ENCODE peak calls at places on chromosome 4, in eight cellular contexts. One of them, this sample, is unnamed.
A peak's percentile ranks its signal among the peaks of the same experiment; 100 is the strongest.

GRCh38 chr4:162661913-162662312 is 498.1 kb upstream of the FSTL5 start:
- DNase-seq in heart left ventricle: no peak
- DNase-seq in heart right ventricle: no peak
- DNase-seq in brain microvascular endothelial cell: no peak
- DNase-seq in AG10803: no peak
- DNase-seq in coronary artery: no peak
- DNase-seq in tibial artery: no peak
- DNase-seq in retinal pigment epithelial cell: no peak
- DNase-seq in this sample: no peak

GRCh38 chr4:175385797-175386196 is 426.3 kb downstream of the GPM6A start:
- DNase-seq in retinal pigment epithelial cell: no peak
- DNase-seq in tibial artery: no peak
- DNase-seq in heart left ventricle: no peak
- DNase-seq in heart right ventricle: no peak
- DNase-seq in coronary artery: no peak
- DNase-seq in AG10803: peak; percentile 3
- DNase-seq in brain microvascular endothelial cell: no peak
- DNase-seq in this sample: peak; percentile 16

GRCh38 chr4:74237425-74237966 is 70.8 kb upstream of the EPGN start:
- DNase-seq in brain microvascular endothelial cell: no peak
- DNase-seq in coronary artery: no peak
- DNase-seq in retinal pigment epithelial cell: no peak
- DNase-seq in heart left ventricle: no peak
- DNase-seq in tibial artery: no peak
- DNase-seq in heart right ventricle: no peak
- DNase-seq in AG10803: no peak
- DNase-seq in this sample: no peak

GRCh38 chr4:81052119-81053068 is 21.9 kb downstream of the BMP3 start:
- DNase-seq in heart right ventricle: peak; percentile 16
- DNase-seq in heart left ventricle: no peak
- DNase-seq in tibial artery: peak; percentile 40
- DNase-seq in AG10803: peak; percentile 50
- DNase-seq in retinal pigment epithelial cell: no peak
- DNase-seq in coronary artery: no peak
- DNase-seq in brain microvascular endothelial cell: peak; percentile 54
- DNase-seq in this sample: peak; percentile 69

GRCh38 chr4:47551682-47552081 is 66.6 kb downstream of the ATP10D start:
- DNase-seq in heart left ventricle: no peak
- DNase-seq in retinal pigment epithelial cell: no peak
- DNase-seq in brain microvascular endothelial cell: no peak
- DNase-seq in tibial artery: no peak
- DNase-seq in heart right ventricle: no peak
- DNase-seq in AG10803: no peak
- DNase-seq in coronary artery: no peak
- DNase-seq in this sample: no peak

GRCh38 chr4:73822389-73822788 is 14.1 kb upstream of the CXCL6 start:
- DNase-seq in retinal pigment epithelial cell: no peak
- DNase-seq in heart right ventricle: no peak
- DNase-seq in tibial artery: no peak
- DNase-seq in brain microvascular endothelial cell: no peak
- DNase-seq in AG10803: no peak
- DNase-seq in heart left ventricle: no peak
- DNase-seq in coronary artery: no peak
- DNase-seq in this sample: peak; percentile 89

GRCh38 chr4:166042510-166043055 is 169.5 kb downstream of the TLL1 start:
- DNase-seq in tibial artery: no peak
- DNase-seq in retinal pigment epithelial cell: peak; percentile 28
- DNase-seq in brain microvascular endothelial cell: no peak
- DNase-seq in AG10803: no peak
- DNase-seq in heart left ventricle: no peak
- DNase-seq in heart right ventricle: no peak
- DNase-seq in coronary artery: no peak
- DNase-seq in this sample: no peak

GRCh38 chr4:41322613-41323012 is 65.9 kb downstream of the UCHL1 start:
- DNase-seq in brain microvascular endothelial cell: no peak
- DNase-seq in tibial artery: no peak
- DNase-seq in heart right ventricle: no peak
- DNase-seq in AG10803: no peak
- DNase-seq in retinal pigment epithelial cell: no peak
- DNase-seq in coronary artery: no peak
- DNase-seq in heart left ventricle: no peak
- DNase-seq in this sample: no peak

GRCh38 chr4:14023036-14023435 is 395.5 kb upstream of the BOD1L1 start:
- DNase-seq in heart right ventricle: no peak
- DNase-seq in retinal pigment epithelial cell: no peak
- DNase-seq in coronary artery: no peak
- DNase-seq in tibial artery: no peak
- DNase-seq in heart left ventricle: no peak
- DNase-seq in AG10803: no peak
- DNase-seq in brain microvascular endothelial cell: peak; percentile 21
- DNase-seq in this sample: peak; percentile 45

GRCh38 chr4:6250235-6250983 is 19.2 kb upstream of the WFS1 start:
- DNase-seq in AG10803: peak; percentile 55
- DNase-seq in brain microvascular endothelial cell: peak; percentile 43
- DNase-seq in heart right ventricle: no peak
- DNase-seq in retinal pigment epithelial cell: no peak
- DNase-seq in tibial artery: no peak
- DNase-seq in heart left ventricle: peak; percentile 13
- DNase-seq in coronary artery: no peak
- DNase-seq in this sample: peak; percentile 78

GRCh38 chr4:11976726-11977263 is 548.1 kb upstream of the HS3ST1 start:
- DNase-seq in retinal pigment epithelial cell: no peak
- DNase-seq in coronary artery: no peak
- DNase-seq in tibial artery: no peak
- DNase-seq in heart left ventricle: no peak
- DNase-seq in brain microvascular endothelial cell: no peak
- DNase-seq in heart right ventricle: no peak
- DNase-seq in AG10803: no peak
- DNase-seq in this sample: no peak

GRCh38 chr4:167622481-167623240 is 388.4 kb upstream of the SPOCK3 start:
- DNase-seq in AG10803: peak; percentile 13
- DNase-seq in heart left ventricle: no peak
- DNase-seq in retinal pigment epithelial cell: peak; percentile 7
- DNase-seq in coronary artery: no peak
- DNase-seq in heart right ventricle: peak; percentile 27
- DNase-seq in brain microvascular endothelial cell: peak; percentile 46
- DNase-seq in tibial artery: no peak
- DNase-seq in this sample: peak; percentile 73

GRCh38 chr4:71472946-71473345 is 134.1 kb downstream of the SLC4A4 start:
- DNase-seq in heart right ventricle: no peak
- DNase-seq in AG10803: peak; percentile 88
- DNase-seq in tibial artery: no peak
- DNase-seq in retinal pigment epithelial cell: peak; percentile 54
- DNase-seq in heart left ventricle: no peak
- DNase-seq in brain microvascular endothelial cell: peak; percentile 65
- DNase-seq in coronary artery: no peak
- DNase-seq in this sample: peak; percentile 83

GRCh38 chr4:161002386-161002785 is 1161.4 kb downstream of the FSTL5 start:
- DNase-seq in coronary artery: no peak
- DNase-seq in retinal pigment epithelial cell: no peak
- DNase-seq in tibial artery: no peak
- DNase-seq in brain microvascular endothelial cell: no peak
- DNase-seq in AG10803: no peak
- DNase-seq in heart right ventricle: no peak
- DNase-seq in heart left ventricle: no peak
- DNase-seq in this sample: no peak

GRCh38 chr4:72553540-72553939 is 15.5 kb downstream of the ADAMTS3 start:
- DNase-seq in coronary artery: no peak
- DNase-seq in tibial artery: no peak
- DNase-seq in retinal pigment epithelial cell: no peak
- DNase-seq in AG10803: no peak
- DNase-seq in heart right ventricle: no peak
- DNase-seq in heart left ventricle: no peak
- DNase-seq in brain microvascular endothelial cell: no peak
- DNase-seq in this sample: peak; percentile 19

GRCh38 chr4:72557021-72557420 is 12.0 kb downstream of the ADAMTS3 start:
- DNase-seq in heart right ventricle: no peak
- DNase-seq in heart left ventricle: no peak
- DNase-seq in coronary artery: no peak
- DNase-seq in retinal pigment epithelial cell: no peak
- DNase-seq in tibial artery: no peak
- DNase-seq in brain microvascular endothelial cell: no peak
- DNase-seq in AG10803: no peak
- DNase-seq in this sample: peak; percentile 35

GRCh38 chr4:72552447-72552846 is 16.6 kb downstream of the ADAMTS3 start:
- DNase-seq in heart left ventricle: no peak
- DNase-seq in AG10803: no peak
- DNase-seq in retinal pigment epithelial cell: no peak
- DNase-seq in coronary artery: no peak
- DNase-seq in heart right ventricle: no peak
- DNase-seq in tibial artery: no peak
- DNase-seq in brain microvascular endothelial cell: no peak
- DNase-seq in this sample: no peak

GRCh38 chr4:72558655-72559054 is 10.4 kb downstream of the ADAMTS3 start:
- DNase-seq in heart left ventricle: no peak
- DNase-seq in brain microvascular endothelial cell: no peak
- DNase-seq in AG10803: no peak
- DNase-seq in coronary artery: no peak
- DNase-seq in heart right ventricle: no peak
- DNase-seq in tibial artery: no peak
- DNase-seq in retinal pigment epithelial cell: no peak
- DNase-seq in this sample: no peak

DNA sequence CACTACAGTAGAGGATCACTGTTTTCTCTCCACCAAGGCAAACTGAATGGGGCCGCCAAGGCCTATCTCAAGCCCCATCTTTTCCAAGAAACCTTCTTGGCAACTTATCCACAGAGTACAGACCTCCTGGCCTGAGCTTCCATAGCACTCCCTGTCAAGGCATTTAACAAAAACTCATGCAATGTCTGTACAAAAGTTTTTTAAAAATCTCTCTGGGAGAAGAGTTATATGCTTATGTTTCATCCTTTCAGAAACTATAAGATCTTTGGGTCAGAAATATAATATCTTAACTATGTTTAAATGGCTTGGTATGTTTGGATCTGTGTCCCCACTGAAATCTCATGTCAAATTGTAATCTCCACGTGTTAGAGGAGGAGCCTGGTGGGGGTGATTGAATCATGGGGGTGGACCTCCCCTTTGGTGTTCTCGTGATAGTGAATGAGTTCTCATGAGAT is 13.6 kb downstream of the ADAMTS3 start:
- DNase-seq in heart left ventricle: no peak
- DNase-seq in retinal pigment epithelial cell: no peak
- DNase-seq in heart right ventricle: no peak
- DNase-seq in tibial artery: no peak
- DNase-seq in AG10803: no peak
- DNase-seq in brain microvascular endothelial cell: no peak
- DNase-seq in coronary artery: no peak
- DNase-seq in this sample: no peak
- TF ChIP-seq CTCF in heart left ventricle: no peak
- TF ChIP-seq CTCF in retinal pigment epithelial cell: no peak
- TF ChIP-seq CTCF in heart right ventricle: no peak
- TF ChIP-seq CTCF in tibial artery: no peak
- TF ChIP-seq CTCF in AG10803: no peak
- TF ChIP-seq CTCF in brain microvascular endothelial cell: no peak
- TF ChIP-seq CTCF in coronary artery: no peak
- TF ChIP-seq CTCF in this sample: no peak

GRCh38 chr4:87416965-87417364 is 5.4 kb upstream of the NUDT9 start:
- DNase-seq in heart right ventricle: no peak
- DNase-seq in heart left ventricle: no peak
- DNase-seq in tibial artery: no peak
- DNase-seq in retinal pigment epithelial cell: no peak
- DNase-seq in AG10803: no peak
- DNase-seq in coronary artery: no peak
- DNase-seq in brain microvascular endothelial cell: no peak
- DNase-seq in this sample: no peak

GRCh38 chr4:87423313-87424031 is 1.1 kb downstream of the NUDT9 start:
- DNase-seq in brain microvascular endothelial cell: no peak
- DNase-seq in retinal pigment epithelial cell: peak; percentile 40
- DNase-seq in coronary artery: no peak
- DNase-seq in tibial artery: no peak
- DNase-seq in AG10803: no peak
- DNase-seq in heart right ventricle: no peak
- DNase-seq in heart left ventricle: no peak
- DNase-seq in this sample: peak; percentile 33

GRCh38 chr4:87422104-87423052 is at the start of gene NUDT9:
- DNase-seq in heart left ventricle: peak; percentile 96
- DNase-seq in AG10803: peak; percentile 97
- DNase-seq in brain microvascular endothelial cell: peak; percentile 98
- DNase-seq in heart right ventricle: peak; percentile 94
- DNase-seq in coronary artery: peak; percentile 94
- DNase-seq in retinal pigment epithelial cell: peak; percentile 81
- DNase-seq in tibial artery: peak; percentile 98
- DNase-seq in this sample: peak; percentile 97

GRCh38 chr4:87419578-87420249 is 2.7 kb upstream of the NUDT9 start:
- DNase-seq in heart left ventricle: no peak
- DNase-seq in brain microvascular endothelial cell: peak; percentile 52
- DNase-seq in AG10803: no peak
- DNase-seq in heart right ventricle: no peak
- DNase-seq in retinal pigment epithelial cell: no peak
- DNase-seq in tibial artery: no peak
- DNase-seq in coronary artery: no peak
- DNase-seq in this sample: peak; percentile 31

GRCh38 chr4:87420431-87420830 is 1.9 kb upstream of the NUDT9 start:
- DNase-seq in heart left ventricle: no peak
- DNase-seq in brain microvascular endothelial cell: no peak
- DNase-seq in AG10803: no peak
- DNase-seq in coronary artery: no peak
- DNase-seq in tibial artery: no peak
- DNase-seq in retinal pigment epithelial cell: no peak
- DNase-seq in heart right ventricle: no peak
- DNase-seq in this sample: no peak
- H3K4me3 ChIP-seq in heart left ventricle: no peak overlapping the region
- H3K4me3 ChIP-seq in brain microvascular endothelial cell: no peak overlapping the region
- H3K4me3 ChIP-seq in AG10803: no peak overlapping the region
- H3K4me3 ChIP-seq in coronary artery: no peak overlapping the region
- H3K4me3 ChIP-seq in tibial artery: no peak overlapping the region
- H3K4me3 ChIP-seq in retinal pigment epithelial cell: no peak overlapping the region
- H3K4me3 ChIP-seq in heart right ventricle: no peak overlapping the region
- H3K4me3 ChIP-seq in this sample: no peak overlapping the region

GRCh38 chr4:84917869-84918600 is 48.5 kb downstream of the WDFY3 start:
- DNase-seq in heart left ventricle: no peak
- DNase-seq in brain microvascular endothelial cell: no peak
- DNase-seq in tibial artery: no peak
- DNase-seq in coronary artery: no peak
- DNase-seq in retinal pigment epithelial cell: no peak
- DNase-seq in AG10803: no peak
- DNase-seq in heart right ventricle: no peak
- DNase-seq in this sample: peak; percentile 14
- TF ChIP-seq CTCF in heart left ventricle: no peak
- TF ChIP-seq CTCF in brain microvascular endothelial cell: no peak
- TF ChIP-seq CTCF in tibial artery: no peak
- TF ChIP-seq CTCF in coronary artery: no peak
- TF ChIP-seq CTCF in retinal pigment epithelial cell: no peak
- TF ChIP-seq CTCF in AG10803: no peak
- TF ChIP-seq CTCF in heart right ventricle: no peak
- TF ChIP-seq CTCF in this sample: no peak

DNA sequence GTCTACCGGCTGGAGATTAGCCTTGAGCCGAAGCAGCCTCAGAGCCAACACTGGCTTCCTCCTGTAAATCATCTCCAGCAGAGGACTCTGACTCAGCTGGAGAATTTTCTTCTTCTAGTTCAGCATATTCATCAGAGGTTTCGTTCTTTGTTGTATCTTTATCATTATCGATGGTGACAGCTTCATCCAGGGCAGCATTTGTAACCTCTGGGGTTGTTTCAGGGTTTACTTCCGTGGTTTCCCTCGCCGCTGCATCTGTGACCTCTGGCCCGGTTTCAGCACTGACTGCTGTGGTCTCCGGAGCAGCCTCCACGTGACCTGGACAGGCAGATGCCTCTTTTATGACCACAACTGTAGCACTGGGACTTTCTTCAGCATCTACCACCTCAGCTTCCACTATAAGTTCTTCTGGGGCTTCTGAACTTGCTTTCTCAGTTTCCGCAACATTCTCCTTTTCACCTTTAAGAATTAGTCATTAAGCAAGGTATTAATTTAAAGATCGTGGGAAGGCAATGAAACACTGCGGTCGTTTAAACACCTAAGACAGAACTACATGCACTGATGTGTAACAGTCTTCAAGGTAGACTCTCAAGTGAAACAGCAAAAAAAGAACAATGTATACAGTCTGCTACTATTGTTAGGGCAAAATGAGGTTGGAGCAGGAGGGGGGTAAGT is 13.3 kb downstream of the MGARP start:
- DNase-seq in brain microvascular endothelial cell: peak; percentile 68
- DNase-seq in tibial artery: peak; percentile 76
- DNase-seq in heart left ventricle: peak; percentile 87
- DNase-seq in AG10803: peak; percentile 70
- DNase-seq in heart right ventricle: peak; percentile 68
- DNase-seq in coronary artery: peak; percentile 75
- DNase-seq in retinal pigment epithelial cell: no peak
- DNase-seq in this sample: peak; percentile 59
- H3K4me3 ChIP-seq in brain microvascular endothelial cell: peak overlapping the region; percentile 43
- H3K4me3 ChIP-seq in tibial artery: peak overlapping the region; percentile 44
- H3K4me3 ChIP-seq in heart left ventricle: peak overlapping the region; percentile 41
- H3K4me3 ChIP-seq in AG10803: peak overlapping the region; percentile 56
- H3K4me3 ChIP-seq in heart right ventricle: peak overlapping the region; percentile 48
- H3K4me3 ChIP-seq in coronary artery: peak overlapping the region; percentile 58
- H3K4me3 ChIP-seq in retinal pigment epithelial cell: peak overlapping the region; percentile 48
- H3K4me3 ChIP-seq in this sample: peak overlapping the region; percentile 8

This sample was measured in cardiac fibroblast.